ENCODE peak calls at places on chromosomes 2 and 18, in six cellular contexts. Y is GM03348; F is osteocyte; B is NCI-H1694 treated with DMSO at 0.1 percent for 48 hours; U is COR-L47; P is activated CD4-positive, alpha-beta T cell treated with anti-CD3 and anti-CD28 coated beads for 24 hours. R is an unnamed sample.

GRCh38 chr2:217398860-217399259 is 539.0 kb upstream of the TNP1 start:
- DNase-seq in B (no peak), Y (no peak), U (no peak), F (no peak), P (no peak), R (no peak)

GRCh38 chr18:5417342-5417741 is 121.8 kb upstream of the ZBTB14 start:
- DNase-seq in B (no peak), P (no peak), U (no peak), Y (no peak), F (no peak), R (no peak)

GRCh38 chr2:160498147-160498546 is 4.5 kb upstream of the RBMS1 start:
- DNase-seq in F (no peak), P (no peak), U (no peak), Y (no peak), B (no peak), R (no peak)

GRCh38 chr2:153074207-153074606 is 355.8 kb downstream of the ARL6IP6 start:
- DNase-seq in B (no peak), F (no peak), P (no peak), U (no peak), Y (no peak), R (no peak)

GRCh38 chr2:223072826-223073225 is 20.8 kb downstream of the KCNE4 start:
- DNase-seq in F (no peak), B (no peak), P (no peak), Y (no peak), U (no peak), R (no peak)

GRCh38 chr2:181678033-181678586 is 2.2 kb downstream of the NEUROD1 start:
- DNase-seq in F (peak), Y (peak), B (no peak), P (peak), U (no peak), R (peak)

GRCh38 chr2:242085941-242086621 is 216.6 kb downstream of the RTP5 start:
- DNase-seq in B (no peak), F (no peak), P (no peak), Y (peak), U (no peak), R (no peak)

GRCh38 chr2:95278637-95279225 is 4.5 kb downstream of the PROM2 start:
- DNase-seq in B (no peak), Y (no peak), P (no peak), F (no peak), U (no peak), R (no peak)

GRCh38 chr18:62030091-62030985 is 137.5 kb upstream of the RNF152 start:
- DNase-seq in B (no peak), F (no peak), P (no peak), U (no peak), Y (no peak), R (no peak)

GRCh38 chr2:130936451-130936850 is 99.7 kb downstream of the ARHGEF4 start:
- DNase-seq in F (no peak), Y (no peak), P (no peak), B (no peak), U (no peak), R (no peak)

GRCh38 chr2:213021971-213022899 is 129.2 kb downstream of the IKZF2 start:
- DNase-seq in B (no peak), U (no peak), F (no peak), Y (peak), P (no peak), R (no peak)

GRCh38 chr2:53593891-53594585 is 173.6 kb upstream of the CHAC2 start:
- DNase-seq in P (no peak), U (no peak), F (no peak), B (no peak), Y (peak), R (no peak)

R was measured in type B pancreatic cell.